ENCODE peak calls at places on chromosomes 5 and 9, in ten cellular contexts. One of them, this sample, is unnamed.

GRCh38 chr5:150307617-150308426 is 5.1 kb upstream of the ARSI start:
- DNase-seq in keratinocyte: no peak
- DNase-seq in nephron progenitor cell: no peak
- DNase-seq in endothelial cell: no peak
- DNase-seq in cardiac fibroblast: no peak
- DNase-seq in upper lobe of right lung: no peak
- DNase-seq in adrenal gland: no peak
- DNase-seq in HFF-Myc: no peak
- DNase-seq in AG04450: no peak
- DNase-seq in heart right ventricle: no peak
- DNase-seq in this sample: no peak

GRCh38 chr5:16497546-16497945 is 31.9 kb upstream of the ZNF622 start:
- DNase-seq in AG04450: no peak
- DNase-seq in upper lobe of right lung: no peak
- DNase-seq in endothelial cell: no peak
- DNase-seq in cardiac fibroblast: no peak
- DNase-seq in HFF-Myc: no peak
- DNase-seq in nephron progenitor cell: no peak
- DNase-seq in adrenal gland: no peak
- DNase-seq in keratinocyte: no peak
- DNase-seq in heart right ventricle: no peak
- DNase-seq in this sample: no peak

GRCh38 chr9:14547245-14548060 is 145.8 kb downstream of the ZDHHC21 start:
- DNase-seq in AG04450: no peak
- DNase-seq in cardiac fibroblast: no peak
- DNase-seq in nephron progenitor cell: no peak
- DNase-seq in adrenal gland: no peak
- DNase-seq in HFF-Myc: no peak
- DNase-seq in keratinocyte: no peak
- DNase-seq in heart right ventricle: no peak
- DNase-seq in upper lobe of right lung: no peak
- DNase-seq in endothelial cell: peak
- DNase-seq in this sample: no peak

GRCh38 chr9:88258587-88258986 is 120.3 kb upstream of the SPATA31C2 start:
- DNase-seq in upper lobe of right lung: no peak
- DNase-seq in adrenal gland: no peak
- DNase-seq in endothelial cell: no peak
- DNase-seq in AG04450: no peak
- DNase-seq in keratinocyte: no peak
- DNase-seq in HFF-Myc: no peak
- DNase-seq in cardiac fibroblast: peak
- DNase-seq in heart right ventricle: peak
- DNase-seq in nephron progenitor cell: no peak
- DNase-seq in this sample: no peak

GRCh38 chr9:114434878-114435311 is 47.1 kb upstream of the AKNA start:
- DNase-seq in endothelial cell: peak
- DNase-seq in heart right ventricle: no peak
- DNase-seq in nephron progenitor cell: peak
- DNase-seq in adrenal gland: no peak
- DNase-seq in HFF-Myc: no peak
- DNase-seq in upper lobe of right lung: no peak
- DNase-seq in AG04450: no peak
- DNase-seq in keratinocyte: no peak
- DNase-seq in cardiac fibroblast: peak
- DNase-seq in this sample: no peak

GRCh38 chr5:140113180-140113698 is 670 bp upstream of the PURA start:
- DNase-seq in adrenal gland: peak
- DNase-seq in HFF-Myc: no peak
- DNase-seq in upper lobe of right lung: peak
- DNase-seq in heart right ventricle: no peak
- DNase-seq in cardiac fibroblast: no peak
- DNase-seq in endothelial cell: peak
- DNase-seq in nephron progenitor cell: peak
- DNase-seq in AG04450: no peak
- DNase-seq in keratinocyte: no peak
- DNase-seq in this sample: no peak

GRCh38 chr5:5103249-5103648 is 36.9 kb upstream of the ADAMTS16 start:
- DNase-seq in nephron progenitor cell: no peak
- DNase-seq in upper lobe of right lung: no peak
- DNase-seq in cardiac fibroblast: no peak
- DNase-seq in keratinocyte: no peak
- DNase-seq in adrenal gland: no peak
- DNase-seq in HFF-Myc: no peak
- DNase-seq in endothelial cell: no peak
- DNase-seq in AG04450: no peak
- DNase-seq in heart right ventricle: no peak
- DNase-seq in this sample: no peak

GRCh38 chr5:127355342-127355741 is 64.7 kb downstream of the MEGF10 start:
- DNase-seq in endothelial cell: no peak
- DNase-seq in heart right ventricle: no peak
- DNase-seq in keratinocyte: no peak
- DNase-seq in cardiac fibroblast: no peak
- DNase-seq in upper lobe of right lung: no peak
- DNase-seq in nephron progenitor cell: no peak
- DNase-seq in adrenal gland: no peak
- DNase-seq in AG04450: no peak
- DNase-seq in HFF-Myc: no peak
- DNase-seq in this sample: no peak

GRCh38 chr9:97545507-97545906 is 44.0 kb downstream of the TMOD1 start:
- DNase-seq in keratinocyte: no peak
- DNase-seq in endothelial cell: no peak
- DNase-seq in nephron progenitor cell: no peak
- DNase-seq in adrenal gland: no peak
- DNase-seq in heart right ventricle: no peak
- DNase-seq in upper lobe of right lung: peak
- DNase-seq in AG04450: no peak
- DNase-seq in cardiac fibroblast: no peak
- DNase-seq in HFF-Myc: no peak
- DNase-seq in this sample: no peak

GRCh38 chr5:53543401-53543800 is 17.0 kb upstream of the NDUFS4 start:
- DNase-seq in AG04450: no peak
- DNase-seq in HFF-Myc: no peak
- DNase-seq in keratinocyte: no peak
- DNase-seq in heart right ventricle: no peak
- DNase-seq in adrenal gland: no peak
- DNase-seq in nephron progenitor cell: no peak
- DNase-seq in upper lobe of right lung: no peak
- DNase-seq in cardiac fibroblast: no peak
- DNase-seq in endothelial cell: no peak
- DNase-seq in this sample: no peak

GRCh38 chr5:112174959-112175594 is 244.0 kb downstream of the EPB41L4A start:
- DNase-seq in cardiac fibroblast: peak
- DNase-seq in nephron progenitor cell: peak
- DNase-seq in endothelial cell: peak
- DNase-seq in HFF-Myc: no peak
- DNase-seq in heart right ventricle: peak
- DNase-seq in adrenal gland: peak
- DNase-seq in AG04450: no peak
- DNase-seq in keratinocyte: no peak
- DNase-seq in upper lobe of right lung: no peak
- DNase-seq in this sample: no peak

GRCh38 chr9:133121200-133122166 is at the start of gene RALGDS:
- DNase-seq in adrenal gland: peak
- DNase-seq in cardiac fibroblast: peak
- DNase-seq in HFF-Myc: no peak
- DNase-seq in keratinocyte: no peak
- DNase-seq in nephron progenitor cell: peak
- DNase-seq in upper lobe of right lung: peak
- DNase-seq in AG04450: no peak
- DNase-seq in heart right ventricle: peak
- DNase-seq in endothelial cell: peak
- DNase-seq in this sample: no peak

GRCh38 chr9:80117031-80117430 is 545.3 kb downstream of the TLE4 start:
- DNase-seq in endothelial cell: no peak
- DNase-seq in nephron progenitor cell: no peak
- DNase-seq in adrenal gland: no peak
- DNase-seq in AG04450: no peak
- DNase-seq in upper lobe of right lung: no peak
- DNase-seq in cardiac fibroblast: no peak
- DNase-seq in HFF-Myc: no peak
- DNase-seq in keratinocyte: no peak
- DNase-seq in heart right ventricle: no peak
- DNase-seq in this sample: no peak

GRCh38 chr9:77375956-77376532 is 198.7 kb downstream of the VPS13A start:
- DNase-seq in nephron progenitor cell: no peak
- DNase-seq in keratinocyte: no peak
- DNase-seq in HFF-Myc: no peak
- DNase-seq in endothelial cell: no peak
- DNase-seq in upper lobe of right lung: no peak
- DNase-seq in adrenal gland: no peak
- DNase-seq in AG04450: no peak
- DNase-seq in cardiac fibroblast: peak
- DNase-seq in heart right ventricle: no peak
- DNase-seq in this sample: peak

GRCh38 chr5:153402550-153402949 is 87.9 kb upstream of the GRIA1 start:
- DNase-seq in upper lobe of right lung: no peak
- DNase-seq in HFF-Myc: peak
- DNase-seq in endothelial cell: no peak
- DNase-seq in AG04450: no peak
- DNase-seq in heart right ventricle: no peak
- DNase-seq in adrenal gland: no peak
- DNase-seq in nephron progenitor cell: no peak
- DNase-seq in keratinocyte: no peak
- DNase-seq in cardiac fibroblast: peak
- DNase-seq in this sample: peak

GRCh38 chr5:75200776-75201175 is 35.9 kb downstream of the ANKRD31 start:
- DNase-seq in adrenal gland: no peak
- DNase-seq in endothelial cell: no peak
- DNase-seq in cardiac fibroblast: no peak
- DNase-seq in AG04450: no peak
- DNase-seq in nephron progenitor cell: no peak
- DNase-seq in heart right ventricle: no peak
- DNase-seq in upper lobe of right lung: no peak
- DNase-seq in keratinocyte: peak
- DNase-seq in HFF-Myc: no peak
- DNase-seq in this sample: no peak

GRCh38 chr9:10649076-10649475 is 36.3 kb upstream of the PTPRD start:
- DNase-seq in nephron progenitor cell: no peak
- DNase-seq in HFF-Myc: no peak
- DNase-seq in cardiac fibroblast: no peak
- DNase-seq in heart right ventricle: no peak
- DNase-seq in AG04450: no peak
- DNase-seq in upper lobe of right lung: no peak
- DNase-seq in adrenal gland: no peak
- DNase-seq in keratinocyte: no peak
- DNase-seq in endothelial cell: no peak
- DNase-seq in this sample: no peak

GRCh38 chr5:14946813-14947640 is 75.4 kb upstream of the ANKH start:
- DNase-seq in keratinocyte: no peak
- DNase-seq in HFF-Myc: no peak
- DNase-seq in heart right ventricle: peak
- DNase-seq in AG04450: no peak
- DNase-seq in nephron progenitor cell: no peak
- DNase-seq in upper lobe of right lung: no peak
- DNase-seq in endothelial cell: no peak
- DNase-seq in cardiac fibroblast: peak
- DNase-seq in adrenal gland: no peak
- DNase-seq in this sample: no peak

GRCh38 chr9:87157366-87158031 is 210.2 kb upstream of the GAS1 start:
- DNase-seq in AG04450: no peak
- DNase-seq in endothelial cell: no peak
- DNase-seq in heart right ventricle: no peak
- DNase-seq in upper lobe of right lung: no peak
- DNase-seq in adrenal gland: no peak
- DNase-seq in nephron progenitor cell: no peak
- DNase-seq in HFF-Myc: no peak
- DNase-seq in cardiac fibroblast: no peak
- DNase-seq in keratinocyte: no peak
- DNase-seq in this sample: no peak

DNA sequence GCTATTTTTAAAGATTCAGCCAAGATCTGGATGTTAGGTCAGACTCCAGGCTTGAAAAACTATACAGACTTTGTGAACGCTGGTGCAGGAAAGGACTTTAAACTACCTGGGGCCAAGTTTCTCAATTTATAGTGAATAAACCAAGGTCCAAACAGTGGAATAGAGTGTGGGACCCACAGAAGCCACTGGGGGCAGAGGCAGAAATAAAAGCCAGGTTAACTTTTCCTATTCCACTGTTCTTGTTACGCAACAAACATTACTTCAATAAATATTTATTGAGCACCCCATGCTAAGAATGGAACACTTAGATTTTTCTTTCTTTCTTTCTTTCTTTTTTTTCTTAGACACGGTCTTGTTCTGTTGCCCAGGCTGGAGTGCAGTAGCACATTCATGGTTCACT is 11.0 kb upstream of the HAVCR1 start:
- DNase-seq in heart right ventricle: no peak
- DNase-seq in HFF-Myc: no peak
- DNase-seq in endothelial cell: no peak
- DNase-seq in cardiac fibroblast: no peak
- DNase-seq in AG04450: no peak
- DNase-seq in nephron progenitor cell: no peak
- DNase-seq in keratinocyte: no peak
- DNase-seq in adrenal gland: no peak
- DNase-seq in upper lobe of right lung: no peak
- DNase-seq in this sample: no peak
- TF ChIP-seq CTCF in heart right ventricle: no peak
- TF ChIP-seq CTCF in HFF-Myc: no peak
- TF ChIP-seq CTCF in endothelial cell: no peak
- TF ChIP-seq CTCF in cardiac fibroblast: no peak
- TF ChIP-seq CTCF in AG04450: no peak
- TF ChIP-seq CTCF in nephron progenitor cell: peak
- TF ChIP-seq CTCF in keratinocyte: no peak
- TF ChIP-seq CTCF in adrenal gland: no peak
- TF ChIP-seq CTCF in upper lobe of right lung: no peak
- TF ChIP-seq CTCF in this sample: no peak

GRCh38 chr5:83447533-83447932 is 24.0 kb upstream of the VCAN start:
- DNase-seq in heart right ventricle: no peak
- DNase-seq in AG04450: no peak
- DNase-seq in keratinocyte: no peak
- DNase-seq in cardiac fibroblast: no peak
- DNase-seq in upper lobe of right lung: no peak
- DNase-seq in HFF-Myc: no peak
- DNase-seq in endothelial cell: no peak
- DNase-seq in nephron progenitor cell: no peak
- DNase-seq in adrenal gland: no peak
- DNase-seq in this sample: no peak
- TF ChIP-seq CTCF in heart right ventricle: no peak
- TF ChIP-seq CTCF in AG04450: no peak
- TF ChIP-seq CTCF in keratinocyte: no peak
- TF ChIP-seq CTCF in cardiac fibroblast: no peak
- TF ChIP-seq CTCF in upper lobe of right lung: no peak
- TF ChIP-seq CTCF in HFF-Myc: no peak
- TF ChIP-seq CTCF in endothelial cell: no peak
- TF ChIP-seq CTCF in nephron progenitor cell: no peak
- TF ChIP-seq CTCF in adrenal gland: no peak
- TF ChIP-seq CTCF in this sample: no peak

GRCh38 chr9:5714501-5715401 is 85.8 kb downstream of the RIC1 start:
- DNase-seq in upper lobe of right lung: no peak
- DNase-seq in AG04450: no peak
- DNase-seq in HFF-Myc: no peak
- DNase-seq in adrenal gland: no peak
- DNase-seq in endothelial cell: peak
- DNase-seq in nephron progenitor cell: no peak
- DNase-seq in keratinocyte: no peak
- DNase-seq in heart right ventricle: no peak
- DNase-seq in cardiac fibroblast: peak
- DNase-seq in this sample: no peak
- TF ChIP-seq CTCF in upper lobe of right lung: peak
- TF ChIP-seq CTCF in AG04450: peak
- TF ChIP-seq CTCF in HFF-Myc: peak
- TF ChIP-seq CTCF in adrenal gland: peak
- TF ChIP-seq CTCF in endothelial cell: peak
- TF ChIP-seq CTCF in nephron progenitor cell: peak
- TF ChIP-seq CTCF in keratinocyte: peak
- TF ChIP-seq CTCF in heart right ventricle: peak
- TF ChIP-seq CTCF in cardiac fibroblast: peak
- TF ChIP-seq CTCF in this sample: peak

GRCh38 chr9:26656003-26656940 is 236.3 kb downstream of the CAAP1 start:
- DNase-seq in AG04450: no peak
- DNase-seq in HFF-Myc: peak
- DNase-seq in adrenal gland: no peak
- DNase-seq in cardiac fibroblast: peak
- DNase-seq in endothelial cell: peak
- DNase-seq in keratinocyte: no peak
- DNase-seq in nephron progenitor cell: peak
- DNase-seq in upper lobe of right lung: no peak
- DNase-seq in heart right ventricle: no peak
- DNase-seq in this sample: no peak
- TF ChIP-seq CTCF in AG04450: peak
- TF ChIP-seq CTCF in HFF-Myc: peak
- TF ChIP-seq CTCF in adrenal gland: peak
- TF ChIP-seq CTCF in cardiac fibroblast: peak
- TF ChIP-seq CTCF in endothelial cell: peak
- TF ChIP-seq CTCF in keratinocyte: peak
- TF ChIP-seq CTCF in nephron progenitor cell: peak
- TF ChIP-seq CTCF in upper lobe of right lung: peak
- TF ChIP-seq CTCF in heart right ventricle: no peak
- TF ChIP-seq CTCF in this sample: peak

This sample was measured in retinal pigment epithelial cell.